ENCODE peak calls at places on chromosomes 7 and 10, in eight cellular contexts. One of them, this sample, is unnamed.

GRCh38 chr7:74059681-74060588 is 23.7 kb upstream of the LIMK1 start:
- DNase-seq in AG08395: no peak
- DNase-seq in choroid plexus epithelial cell: no peak
- DNase-seq in NCI-H187: no peak
- DNase-seq in NCI-H774: no peak
- DNase-seq in foreskin fibroblast: no peak
- DNase-seq in NCI-H1092: peak; percentile 50
- DNase-seq in NCI-H510A: no peak
- DNase-seq in this sample: no peak

GRCh38 chr10:91803386-91804125 is 5.3 kb downstream of the TNKS2 start:
- DNase-seq in AG08395: no peak
- DNase-seq in choroid plexus epithelial cell: no peak
- DNase-seq in NCI-H187: no peak
- DNase-seq in NCI-H774: no peak
- DNase-seq in foreskin fibroblast: no peak
- DNase-seq in NCI-H1092: no peak
- DNase-seq in NCI-H510A: no peak
- DNase-seq in this sample: no peak

GRCh38 chr7:108045154-108045553 is 42.2 kb upstream of the LAMB1 start:
- DNase-seq in AG08395: no peak
- DNase-seq in choroid plexus epithelial cell: peak; percentile 76
- DNase-seq in NCI-H187: no peak
- DNase-seq in NCI-H774: no peak
- DNase-seq in foreskin fibroblast: no peak
- DNase-seq in NCI-H1092: no peak
- DNase-seq in NCI-H510A: no peak
- DNase-seq in this sample: no peak

GRCh38 chr10:97873569-97873968 is 23.9 kb downstream of the GOLGA7B start:
- DNase-seq in AG08395: no peak
- DNase-seq in choroid plexus epithelial cell: no peak
- DNase-seq in NCI-H187: no peak
- DNase-seq in NCI-H774: no peak
- DNase-seq in foreskin fibroblast: no peak
- DNase-seq in NCI-H1092: no peak
- DNase-seq in NCI-H510A: no peak
- DNase-seq in this sample: no peak

GRCh38 chr7:2619120-2619519 is 12.7 kb upstream of the TTYH3 start:
- DNase-seq in AG08395: peak; percentile 48
- DNase-seq in choroid plexus epithelial cell: peak; percentile 55
- DNase-seq in NCI-H187: no peak
- DNase-seq in NCI-H774: no peak
- DNase-seq in foreskin fibroblast: no peak
- DNase-seq in NCI-H1092: no peak
- DNase-seq in NCI-H510A: no peak
- DNase-seq in this sample: no peak

GRCh38 chr10:77974396-77975074 is 48.0 kb upstream of the DLG5 start:
- DNase-seq in AG08395: no peak
- DNase-seq in choroid plexus epithelial cell: peak; percentile 84
- DNase-seq in NCI-H187: no peak
- DNase-seq in NCI-H774: no peak
- DNase-seq in foreskin fibroblast: peak; percentile 18
- DNase-seq in NCI-H1092: no peak
- DNase-seq in NCI-H510A: peak; percentile 8
- DNase-seq in this sample: peak; percentile 13

GRCh38 chr10:26479766-26480492 is 41.8 kb downstream of the APBB1IP start:
- DNase-seq in AG08395: no peak
- DNase-seq in choroid plexus epithelial cell: no peak
- DNase-seq in NCI-H187: no peak
- DNase-seq in NCI-H774: no peak
- DNase-seq in foreskin fibroblast: no peak
- DNase-seq in NCI-H1092: no peak
- DNase-seq in NCI-H510A: no peak
- DNase-seq in this sample: no peak

GRCh38 chr7:98840604-98841508 is 29.0 kb downstream of the TMEM130 start:
- DNase-seq in AG08395: no peak
- DNase-seq in choroid plexus epithelial cell: peak; percentile 23
- DNase-seq in NCI-H187: no peak
- DNase-seq in NCI-H774: no peak
- DNase-seq in foreskin fibroblast: no peak
- DNase-seq in NCI-H1092: no peak
- DNase-seq in NCI-H510A: no peak
- DNase-seq in this sample: no peak

GRCh38 chr7:2802504-2803341 is 41.4 kb downstream of the GNA12 start:
- DNase-seq in AG08395: no peak
- DNase-seq in choroid plexus epithelial cell: peak; percentile 69
- DNase-seq in NCI-H187: no peak
- DNase-seq in NCI-H774: no peak
- DNase-seq in foreskin fibroblast: peak; percentile 16
- DNase-seq in NCI-H1092: peak; percentile 63
- DNase-seq in NCI-H510A: peak; percentile 77
- DNase-seq in this sample: no peak

GRCh38 chr10:96413151-96413787 is 54.5 kb upstream of the OPALIN start:
- DNase-seq in AG08395: no peak
- DNase-seq in choroid plexus epithelial cell: no peak
- DNase-seq in NCI-H187: no peak
- DNase-seq in NCI-H774: no peak
- DNase-seq in foreskin fibroblast: no peak
- DNase-seq in NCI-H1092: no peak
- DNase-seq in NCI-H510A: no peak
- DNase-seq in this sample: no peak

GRCh38 chr10:14879055-14879800 is 562 bp downstream of the SUV39H2 start:
- DNase-seq in AG08395: no peak
- DNase-seq in choroid plexus epithelial cell: no peak
- DNase-seq in NCI-H187: no peak
- DNase-seq in NCI-H774: no peak
- DNase-seq in foreskin fibroblast: peak; percentile 3
- DNase-seq in NCI-H1092: peak; percentile 2
- DNase-seq in NCI-H510A: no peak
- DNase-seq in this sample: no peak

GRCh38 chr10:119026301-119027110 is 3.0 kb upstream of the NANOS1 start:
- DNase-seq in AG08395: no peak
- DNase-seq in choroid plexus epithelial cell: no peak
- DNase-seq in NCI-H187: no peak
- DNase-seq in NCI-H774: no peak
- DNase-seq in foreskin fibroblast: no peak
- DNase-seq in NCI-H1092: no peak
- DNase-seq in NCI-H510A: no peak
- DNase-seq in this sample: no peak

GRCh38 chr7:6121141-6121540 is 90.0 kb downstream of the ANKRD61 start:
- DNase-seq in AG08395: no peak
- DNase-seq in choroid plexus epithelial cell: peak; percentile 33
- DNase-seq in NCI-H187: no peak
- DNase-seq in NCI-H774: no peak
- DNase-seq in foreskin fibroblast: peak; percentile 42
- DNase-seq in NCI-H1092: no peak
- DNase-seq in NCI-H510A: no peak
- DNase-seq in this sample: peak; percentile 19

GRCh38 chr7:45682836-45683555 is 108.8 kb downstream of the ADCY1 start:
- DNase-seq in AG08395: peak; percentile 46
- DNase-seq in choroid plexus epithelial cell: no peak
- DNase-seq in NCI-H187: no peak
- DNase-seq in NCI-H774: no peak
- DNase-seq in foreskin fibroblast: peak; percentile 21
- DNase-seq in NCI-H1092: no peak
- DNase-seq in NCI-H510A: no peak
- DNase-seq in this sample: no peak

GRCh38 chr7:17185690-17186070 is 112.8 kb upstream of the AHR start:
- DNase-seq in AG08395: no peak
- DNase-seq in choroid plexus epithelial cell: peak; percentile 92
- DNase-seq in NCI-H187: no peak
- DNase-seq in NCI-H774: no peak
- DNase-seq in foreskin fibroblast: peak; percentile 44
- DNase-seq in NCI-H1092: no peak
- DNase-seq in NCI-H510A: no peak
- DNase-seq in this sample: no peak

GRCh38 chr10:780536-781524 is 91.4 kb upstream of the DIP2C start:
- DNase-seq in AG08395: no peak
- DNase-seq in choroid plexus epithelial cell: no peak
- DNase-seq in NCI-H187: no peak
- DNase-seq in NCI-H774: no peak
- DNase-seq in foreskin fibroblast: no peak
- DNase-seq in NCI-H1092: no peak
- DNase-seq in NCI-H510A: no peak
- DNase-seq in this sample: no peak

GRCh38 chr10:113047605-113047962 is 97.5 kb downstream of the TCF7L2 start:
- DNase-seq in AG08395: no peak
- DNase-seq in choroid plexus epithelial cell: peak; percentile 66
- DNase-seq in NCI-H187: no peak
- DNase-seq in NCI-H774: no peak
- DNase-seq in foreskin fibroblast: no peak
- DNase-seq in NCI-H1092: no peak
- DNase-seq in NCI-H510A: no peak
- DNase-seq in this sample: no peak

GRCh38 chr10:60101821-60102220 is 195.5 kb upstream of the CCDC6 start:
- DNase-seq in AG08395: no peak
- DNase-seq in choroid plexus epithelial cell: no peak
- DNase-seq in NCI-H187: no peak
- DNase-seq in NCI-H774: no peak
- DNase-seq in foreskin fibroblast: no peak
- DNase-seq in NCI-H1092: no peak
- DNase-seq in NCI-H510A: no peak
- DNase-seq in this sample: no peak

GRCh38 chr10:117262296-117263293 is 21.7 kb downstream of the SLC18A2 start:
- DNase-seq in AG08395: no peak
- DNase-seq in choroid plexus epithelial cell: no peak
- DNase-seq in NCI-H187: no peak
- DNase-seq in NCI-H774: no peak
- DNase-seq in foreskin fibroblast: no peak
- DNase-seq in NCI-H1092: no peak
- DNase-seq in NCI-H510A: no peak
- DNase-seq in this sample: no peak

GRCh38 chr7:137086896-137087295 is 218.4 kb downstream of the CHRM2 start:
- DNase-seq in AG08395: no peak
- DNase-seq in choroid plexus epithelial cell: no peak
- DNase-seq in NCI-H187: no peak
- DNase-seq in NCI-H774: no peak
- DNase-seq in foreskin fibroblast: no peak
- DNase-seq in NCI-H1092: no peak
- DNase-seq in NCI-H510A: no peak
- DNase-seq in this sample: no peak

GRCh38 chr10:1395025-1395981 is 339.1 kb downstream of the WDR37 start:
- DNase-seq in AG08395: no peak
- DNase-seq in choroid plexus epithelial cell: no peak
- DNase-seq in NCI-H187: no peak
- DNase-seq in NCI-H774: no peak
- DNase-seq in foreskin fibroblast: no peak
- DNase-seq in NCI-H1092: no peak
- DNase-seq in NCI-H510A: no peak
- DNase-seq in this sample: no peak

GRCh38 chr7:78438433-78438832 is 639.9 kb downstream of the PHTF2 start:
- DNase-seq in AG08395: no peak
- DNase-seq in choroid plexus epithelial cell: no peak
- DNase-seq in NCI-H187: no peak
- DNase-seq in NCI-H774: peak; percentile 18
- DNase-seq in foreskin fibroblast: no peak
- DNase-seq in NCI-H1092: no peak
- DNase-seq in NCI-H510A: no peak
- DNase-seq in this sample: no peak

GRCh38 chr7:36653011-36653670 is 71.2 kb downstream of the AOAH start:
- DNase-seq in AG08395: no peak
- DNase-seq in choroid plexus epithelial cell: peak; percentile 73
- DNase-seq in NCI-H187: no peak
- DNase-seq in NCI-H774: no peak
- DNase-seq in foreskin fibroblast: peak; percentile 30
- DNase-seq in NCI-H1092: no peak
- DNase-seq in NCI-H510A: no peak
- DNase-seq in this sample: no peak

GRCh38 chr7:8154290-8154689 is 107.7 kb downstream of the ICA1 start:
- DNase-seq in AG08395: no peak
- DNase-seq in choroid plexus epithelial cell: no peak
- DNase-seq in NCI-H187: no peak
- DNase-seq in NCI-H774: peak; percentile 84
- DNase-seq in foreskin fibroblast: no peak
- DNase-seq in NCI-H1092: peak; percentile 79
- DNase-seq in NCI-H510A: no peak
- DNase-seq in this sample: no peak

GRCh38 chr7:15867441-15867840 is 181.0 kb upstream of the MEOX2 start:
- DNase-seq in AG08395: no peak
- DNase-seq in choroid plexus epithelial cell: no peak
- DNase-seq in NCI-H187: no peak
- DNase-seq in NCI-H774: no peak
- DNase-seq in foreskin fibroblast: no peak
- DNase-seq in NCI-H1092: no peak
- DNase-seq in NCI-H510A: no peak
- DNase-seq in this sample: no peak

GRCh38 chr10:56881218-56881617 is 520.2 kb upstream of the ZWINT start:
- DNase-seq in AG08395: no peak
- DNase-seq in choroid plexus epithelial cell: no peak
- DNase-seq in NCI-H187: peak; percentile 0
- DNase-seq in NCI-H774: peak; percentile 13
- DNase-seq in foreskin fibroblast: no peak
- DNase-seq in NCI-H1092: peak; percentile 17
- DNase-seq in NCI-H510A: no peak
- DNase-seq in this sample: no peak

GRCh38 chr10:6542999-6543430 is 37.1 kb downstream of the PRKCQ start:
- DNase-seq in AG08395: no peak
- DNase-seq in choroid plexus epithelial cell: no peak
- DNase-seq in NCI-H187: no peak
- DNase-seq in NCI-H774: no peak
- DNase-seq in foreskin fibroblast: no peak
- DNase-seq in NCI-H1092: no peak
- DNase-seq in NCI-H510A: no peak
- DNase-seq in this sample: no peak